ENCODE peak calls at places on chromosomes 12 and 14, in ten cellular contexts. U, K, J, X, N, B, A, Z, V and C are unnamed samples.

GRCh38 chr14:74825008-74825407 is 50.9 kb downstream of the PROX2 start:
- DNase-seq in U (no peak), K (no peak), J (no peak), X (peak; percentile 25), N (no peak), B (no peak), A (peak; percentile 56), Z (no peak), V (no peak), C (no peak)

GRCh38 chr12:102430661-102431060 is 49.7 kb downstream of the IGF1 start:
- DNase-seq in U (no peak), K (no peak), J (no peak), X (peak; percentile 54), N (no peak), B (no peak), A (peak; percentile 25), Z (no peak), V (no peak), C (no peak)

GRCh38 chr12:70268972-70269371 is 25.7 kb downstream of the CNOT2 start:
- DNase-seq in U (no peak), K (no peak), J (no peak), X (no peak), N (no peak), B (no peak), A (no peak), Z (no peak), V (no peak), C (no peak)

GRCh38 chr12:125148316-125148715 is 83.1 kb downstream of the AACS start:
- DNase-seq in U (no peak), K (no peak), J (no peak), X (no peak), N (no peak), B (peak; percentile 69), A (no peak), Z (no peak), V (no peak), C (no peak)

GRCh38 chr12:79547735-79548347 is 142.9 kb downstream of the PAWR start:
- DNase-seq in U (no peak), K (peak; percentile 69), J (no peak), X (peak; percentile 62), N (peak; percentile 61), B (peak; percentile 52), A (peak; percentile 71), Z (no peak), V (peak; percentile 82), C (no peak)

GRCh38 chr14:77208266-77208978 is 26.8 kb downstream of the TMEM63C start:
- DNase-seq in U (peak; percentile 26), K (peak; percentile 60), J (peak; percentile 14), X (peak; percentile 90), N (peak; percentile 32), B (peak; percentile 76), A (peak; percentile 50), Z (no peak), V (peak; percentile 42), C (peak; percentile 44)

GRCh38 chr12:50659260-50659659 is 104.6 kb upstream of the ATF1 start:
- DNase-seq in U (no peak), K (no peak), J (no peak), X (no peak), N (no peak), B (no peak), A (no peak), Z (no peak), V (peak; percentile 50), C (no peak)

GRCh38 chr12:105803292-105803691 is 335.5 kb downstream of the NUAK1 start:
- DNase-seq in U (no peak), K (no peak), J (no peak), X (no peak), N (no peak), B (no peak), A (peak; percentile 28), Z (no peak), V (peak; percentile 90), C (no peak)

GRCh38 chr12:109458086-109458485 is 19.0 kb downstream of the KCTD10 start:
- DNase-seq in U (no peak), K (no peak), J (no peak), X (peak; percentile 66), N (no peak), B (no peak), A (peak; percentile 89), Z (no peak), V (no peak), C (no peak)

GRCh38 chr14:104428860-104429259 is 150.7 kb upstream of the C14orf180 start:
- DNase-seq in U (no peak), K (no peak), J (no peak), X (no peak), N (no peak), B (no peak), A (no peak), Z (no peak), V (no peak), C (no peak)

GRCh38 chr14:42911642-42912041 is 1305.0 kb downstream of the LRFN5 start:
- DNase-seq in U (no peak), K (no peak), J (no peak), X (no peak), N (no peak), B (no peak), A (no peak), Z (no peak), V (peak; percentile 20), C (no peak)

GRCh38 chr14:104898870-104899510 is 25.7 kb upstream of the PLD4 start:
- DNase-seq in U (no peak), K (no peak), J (no peak), X (no peak), N (no peak), B (no peak), A (no peak), Z (peak; percentile 70), V (no peak), C (no peak)